ENCODE peak calls at places on chromosomes 4 and X, in five cellular contexts. D is psoas muscle, V is heart left ventricle, T is uterus, J is IMR-90. R is an unnamed sample.

GRCh38 chrX:23782863-23783568 is at the start of gene SAT1:
- DNase-seq in D (peak; percentile 98), V (peak; percentile 98), T (peak; percentile 95), J (peak; percentile 91), R (peak; percentile 87)

GRCh38 chr4:71026086-71026485 is 32.6 kb downstream of the DCK start:
- DNase-seq in D (no peak), V (no peak), T (no peak), J (peak; percentile 90), R (no peak)

GRCh38 chr4:159941076-159941475 is 838.2 kb downstream of the RAPGEF2 start:
- DNase-seq in D (no peak), V (no peak), T (no peak), J (no peak), R (no peak)

GRCh38 chr4:23438764-23439163 is 451.1 kb downstream of the PPARGC1A start:
- DNase-seq in D (no peak), V (no peak), T (no peak), J (no peak), R (no peak)

GRCh38 chrX:53686151-53686885 is at the start of gene HUWE1:
- DNase-seq in D (peak; percentile 87), V (peak; percentile 90), T (peak; percentile 77), J (peak; percentile 58), R (peak; percentile 76)

GRCh38 chr4:109179089-109179488 is 123.4 kb downstream of the COL25A1 start:
- DNase-seq in D (no peak), V (no peak), T (no peak), J (no peak), R (no peak)

GRCh38 chrX:143781103-143781502 is 60.6 kb upstream of the SPANXN2 start:
- DNase-seq in D (no peak), V (no peak), T (no peak), J (no peak), R (no peak)

GRCh38 chr4:168384437-168385141 is 66.0 kb upstream of the DDX60 start:
- DNase-seq in D (no peak), V (no peak), T (no peak), J (peak; percentile 28), R (no peak)

GRCh38 chrX:126137899-126138298 is 28.2 kb downstream of the DCAF12L2 start:
- DNase-seq in D (no peak), V (no peak), T (no peak), J (no peak), R (no peak)

GRCh38 chrX:65696613-65697012 is 29.2 kb downstream of the MSN start:
- DNase-seq in D (no peak), V (no peak), T (no peak), J (no peak), R (no peak)

GRCh38 chrX:38800981-38801845 is at the start of gene MID1IP1:
- DNase-seq in D (peak; percentile 95), V (peak; percentile 92), T (peak; percentile 93), J (peak; percentile 89), R (peak; percentile 43)

GRCh38 chrX:13128104-13128503 is 83.7 kb upstream of the FAM9C start:
- DNase-seq in D (no peak), V (no peak), T (no peak), J (peak; percentile 62), R (no peak)

GRCh38 chrX:30939928-30940327 is 50.9 kb upstream of the TAB3 start:
- DNase-seq in D (no peak), V (no peak), T (no peak), J (no peak), R (no peak)

GRCh38 chr4:82865592-82865991 is 25.4 kb downstream of the SEC31A start:
- DNase-seq in D (no peak), V (no peak), T (no peak), J (peak; percentile 95), R (peak; percentile 4)

GRCh38 chrX:39497717-39498265 is 600.0 kb downstream of the BCOR start:
- DNase-seq in D (no peak), V (no peak), T (no peak), J (no peak), R (no peak)

GRCh38 chrX:154436597-154437397 is at the start of gene GDI1:
- DNase-seq in D (peak; percentile 84), V (peak; percentile 82), T (no peak), J (peak; percentile 22), R (peak; percentile 58)

GRCh38 chr4:167595898-167596297 is 361.6 kb upstream of the SPOCK3 start:
- DNase-seq in D (no peak), V (no peak), T (no peak), J (no peak), R (no peak)

GRCh38 chr4:40998680-40999358 is 215.5 kb downstream of the APBB2 start:
- DNase-seq in D (no peak), V (no peak), T (peak; percentile 34), J (peak; percentile 20), R (no peak)

GRCh38 chrX:48470833-48471118 is 716 bp upstream of the SLC38A5 start:
- DNase-seq in D (no peak), V (no peak), T (no peak), J (no peak), R (no peak)

GRCh38 chrX:39162322-39162721 is 361.1 kb downstream of the MID1IP1 start:
- DNase-seq in D (peak; percentile 60), V (no peak), T (no peak), J (no peak), R (no peak)

GRCh38 chrX:149314031-149314430 is 191.1 kb downstream of the IDS start:
- DNase-seq in D (no peak), V (no peak), T (no peak), J (no peak), R (no peak)

GRCh38 chr4:105473340-105474109 is at the start of gene PPA2:
- DNase-seq in D (peak; percentile 89), V (peak; percentile 94), T (peak; percentile 84), J (peak; percentile 89), R (peak; percentile 86)

GRCh38 chr4:175971393-175972179 is 94.1 kb upstream of the WDR17 start:
- DNase-seq in D (no peak), V (no peak), T (no peak), J (no peak), R (no peak)

GRCh38 chr4:39255916-39256315 is 73.6 kb downstream of the WDR19 start:
- DNase-seq in D (no peak), V (no peak), T (no peak), J (no peak), R (no peak)

GRCh38 chrX:13752141-13752540 is 17.6 kb downstream of the OFD1 start:
- DNase-seq in D (no peak), V (no peak), T (no peak), J (no peak), R (no peak)

GRCh38 chr4:114364857-114365256 is 233.8 kb upstream of the UGT8 start:
- DNase-seq in D (no peak), V (no peak), T (no peak), J (peak; percentile 92), R (no peak)

GRCh38 chr4:77579406-77580076 is 26.1 kb upstream of the CXCL13 start:
- DNase-seq in D (no peak), V (no peak), T (no peak), J (peak; percentile 78), R (no peak)

GRCh38 chr4:110639207-110640092 is 16.6 kb upstream of the PITX2 start:
- DNase-seq in D (no peak), V (no peak), T (no peak), J (no peak), R (no peak)

GRCh38 chr4:149518471-149518870 is 297.2 kb downstream of the IQCM start:
- DNase-seq in D (no peak), V (no peak), T (no peak), J (no peak), R (no peak)

GRCh38 chr4:172543249-172543648 is 625.4 kb upstream of the GALNT7 start:
- DNase-seq in D (no peak), V (no peak), T (no peak), J (no peak), R (no peak)

GRCh38 chr4:172553216-172553615 is 615.4 kb upstream of the GALNT7 start:
- DNase-seq in D (no peak), V (no peak), T (no peak), J (no peak), R (no peak)

GRCh38 chr4:172546782-172547181 is 621.8 kb upstream of the GALNT7 start:
- DNase-seq in D (no peak), V (no peak), T (no peak), J (no peak), R (no peak)

DNA sequence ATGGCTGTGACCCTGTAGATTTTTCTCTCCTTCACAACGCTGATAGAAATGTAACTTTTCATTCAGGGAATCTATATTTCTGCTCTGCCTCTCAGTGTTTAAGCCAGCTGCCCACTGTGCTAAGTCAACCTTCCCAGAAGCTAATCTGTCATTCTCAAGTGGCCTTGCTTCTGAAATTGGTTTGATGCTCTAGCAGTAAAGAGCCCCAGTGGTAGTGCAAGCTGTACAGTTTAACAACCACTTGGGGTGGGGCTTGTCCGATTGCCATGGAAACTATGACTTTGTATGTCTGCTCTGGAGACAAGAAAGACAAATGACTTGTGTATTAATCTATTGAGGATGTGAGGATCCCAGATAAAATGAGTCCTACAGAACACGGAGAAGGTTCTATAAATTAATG is 620.9 kb upstream of the GALNT7 start:
- DNase-seq in D (no peak), V (no peak), T (no peak), J (no peak), R (no peak)
- H3K4me1 ChIP-seq in D (no peaks in the 10 kb centered on the region), V (no peaks in the 10 kb centered on the region), T (no peaks in the 10 kb centered on the region), J (no peaks in the 10 kb centered on the region), R (no peaks in the 10 kb centered on the region)

GRCh38 chr4:4852591-4853362 is 6.7 kb upstream of the MSX1 start:
- DNase-seq in D (peak; percentile 54), V (peak; percentile 56), T (peak; percentile 74), J (peak; percentile 76), R (no peak)

GRCh38 chr4:4853921-4854648 is 5.4 kb upstream of the MSX1 start:
- DNase-seq in D (peak; percentile 15), V (no peak), T (no peak), J (no peak), R (no peak)

GRCh38 chr4:4851906-4852305 is 7.6 kb upstream of the MSX1 start:
- DNase-seq in D (peak; percentile 8), V (peak; percentile 51), T (no peak), J (no peak), R (no peak)

GRCh38 chr4:4854649-4855292 is 4.7 kb upstream of the MSX1 start:
- DNase-seq in D (peak; percentile 37), V (peak; percentile 29), T (no peak), J (no peak), R (no peak)

GRCh38 chr4:4853371-4853823 is 6.1 kb upstream of the MSX1 start:
- DNase-seq in D (peak; percentile 46), V (peak; percentile 39), T (no peak), J (no peak), R (no peak)
- H3K4me3 ChIP-seq in D (peak overlapping the region; percentile 50), V (peak overlapping the region; percentile 46), T (peak overlapping the region; percentile 26), J (peak overlapping the region; percentile 0), R (peak overlapping the region; percentile 43)

GRCh38 chr4:84477738-84478137 is 21.4 kb downstream of the NKX6-1 start:
- DNase-seq in D (no peak), V (no peak), T (no peak), J (no peak), R (no peak)
- H3K27ac ChIP-seq in D (no peak overlapping the region), V (no peak overlapping the region), T (no peak overlapping the region), J (no peak overlapping the region), R (no peak overlapping the region)

GRCh38 chr4:74583757-74584156 is 138.8 kb downstream of the AREG start:
- DNase-seq in D (no peak), V (no peak), T (no peak), J (peak; percentile 4), R (no peak)
- H3K4me1 ChIP-seq in D (no peaks in the 10 kb centered on the region), V (no peaks in the 10 kb centered on the region), T (no peaks in the 10 kb centered on the region), J (no peaks in the 10 kb centered on the region), R (no peaks in the 10 kb centered on the region)

GRCh38 chr4:6008092-6008551 is 10.1 kb downstream of the C4orf50 start:
- DNase-seq in D (no peak), V (no peak), T (no peak), J (no peak), R (peak; percentile 8)
- H3K4me3 ChIP-seq in D (no peak overlapping the region), V (no peak overlapping the region), T (no peak overlapping the region), J (no peak overlapping the region), R (no peak overlapping the region)